ENCODE peak calls at places on chromosomes 6 and 20, in six cellular contexts. N, I, S, X, Y and J are unnamed samples.

GRCh38 chr6:97292671-97293070 is 9.7 kb upstream of the MMS22L start:
- DNase-seq in N (no peak), I (no peak), S (no peak), X (no peak), Y (no peak), J (no peak)

GRCh38 chr6:136317023-136317649 is 27.5 kb upstream of the BCLAF1 start:
- DNase-seq in N (no peak), I (peak; percentile 62), S (peak; percentile 53), X (peak; percentile 64), Y (peak; percentile 4), J (peak; percentile 43)

GRCh38 chr20:54433653-54434052 is 41.7 kb upstream of the DOK5 start:
- DNase-seq in N (no peak), I (no peak), S (no peak), X (no peak), Y (no peak), J (no peak)

GRCh38 chr6:111662794-111663231 is 57.1 kb upstream of the TRAF3IP2 start:
- DNase-seq in N (no peak), I (no peak), S (peak; percentile 67), X (no peak), Y (no peak), J (no peak)

GRCh38 chr6:52019092-52019491 is 68.3 kb downstream of the PKHD1 start:
- DNase-seq in N (no peak), I (no peak), S (no peak), X (no peak), Y (no peak), J (no peak)

GRCh38 chr20:48102076-48102787 is 317.0 kb upstream of the SULF2 start:
- DNase-seq in N (no peak), I (no peak), S (peak; percentile 15), X (no peak), Y (no peak), J (no peak)

GRCh38 chr6:87333591-87334181 is 4.6 kb upstream of the GJB7 start:
- DNase-seq in N (no peak), I (no peak), S (no peak), X (no peak), Y (no peak), J (peak; percentile 48)

GRCh38 chr6:110064744-110065524 is 86.8 kb downstream of the GPR6 start:
- DNase-seq in N (no peak), I (no peak), S (no peak), X (no peak), Y (no peak), J (no peak)

GRCh38 chr20:51497542-51498467 is 44.7 kb downstream of the NFATC2 start:
- DNase-seq in N (no peak), I (no peak), S (no peak), X (no peak), Y (peak; percentile 26), J (peak; percentile 81)

GRCh38 chr6:160781298-160781697 is 79.3 kb downstream of the PLG start:
- DNase-seq in N (no peak), I (no peak), S (no peak), X (no peak), Y (no peak), J (no peak)

GRCh38 chr20:35166242-35166830 is 5.5 kb upstream of the PROCR start:
- DNase-seq in N (peak; percentile 62), I (no peak), S (peak; percentile 80), X (no peak), Y (no peak), J (peak; percentile 28)

GRCh38 chr6:127077886-127078285 is 40.6 kb upstream of the RSPO3 start:
- DNase-seq in N (no peak), I (no peak), S (no peak), X (no peak), Y (no peak), J (no peak)

GRCh38 chr6:147758305-147758704 is 249.8 kb downstream of the SAMD5 start:
- DNase-seq in N (no peak), I (no peak), S (no peak), X (no peak), Y (no peak), J (no peak)

GRCh38 chr6:106132153-106132698 is 46.1 kb downstream of the PRDM1 start:
- DNase-seq in N (no peak), I (no peak), S (no peak), X (no peak), Y (no peak), J (no peak)

GRCh38 chr6:112037783-112038216 is 16.1 kb upstream of the CCN6 start:
- DNase-seq in N (no peak), I (no peak), S (no peak), X (no peak), Y (no peak), J (no peak)

GRCh38 chr6:122207794-122208193 is 191.7 kb upstream of the HSF2 start:
- DNase-seq in N (no peak), I (no peak), S (no peak), X (no peak), Y (no peak), J (no peak)

GRCh38 chr20:31842471-31843157 is 2.8 kb downstream of the FOXS1 start:
- DNase-seq in N (no peak), I (no peak), S (peak; percentile 58), X (no peak), Y (no peak), J (no peak)

GRCh38 chr6:5422321-5422915 is 161.1 kb downstream of the FARS2 start:
- DNase-seq in N (peak; percentile 57), I (peak; percentile 34), S (peak; percentile 36), X (no peak), Y (no peak), J (no peak)

GRCh38 chr6:67679566-67680296 is 955.4 kb upstream of the ADGRB3 start:
- DNase-seq in N (no peak), I (no peak), S (no peak), X (no peak), Y (no peak), J (no peak)

GRCh38 chr6:106805771-106806170 is 168.8 kb downstream of the CD24 start:
- DNase-seq in N (no peak), I (no peak), S (no peak), X (no peak), Y (no peak), J (no peak)

GRCh38 chr20:50837532-50838321 is 42.9 kb downstream of the BCAS4 start:
- DNase-seq in N (no peak), I (no peak), S (no peak), X (peak; percentile 78), Y (no peak), J (no peak)

GRCh38 chr6:113211185-113211584 is 646.0 kb upstream of the MARCKS start:
- DNase-seq in N (no peak), I (no peak), S (no peak), X (no peak), Y (no peak), J (no peak)

GRCh38 chr20:9565910-9566550 is 51.6 kb downstream of the LAMP5 start:
- DNase-seq in N (no peak), I (no peak), S (no peak), X (no peak), Y (no peak), J (no peak)

GRCh38 chr6:132140150-132140549 is 189.0 kb upstream of the CCN2 start:
- DNase-seq in N (no peak), I (no peak), S (no peak), X (no peak), Y (no peak), J (no peak)

DNA sequence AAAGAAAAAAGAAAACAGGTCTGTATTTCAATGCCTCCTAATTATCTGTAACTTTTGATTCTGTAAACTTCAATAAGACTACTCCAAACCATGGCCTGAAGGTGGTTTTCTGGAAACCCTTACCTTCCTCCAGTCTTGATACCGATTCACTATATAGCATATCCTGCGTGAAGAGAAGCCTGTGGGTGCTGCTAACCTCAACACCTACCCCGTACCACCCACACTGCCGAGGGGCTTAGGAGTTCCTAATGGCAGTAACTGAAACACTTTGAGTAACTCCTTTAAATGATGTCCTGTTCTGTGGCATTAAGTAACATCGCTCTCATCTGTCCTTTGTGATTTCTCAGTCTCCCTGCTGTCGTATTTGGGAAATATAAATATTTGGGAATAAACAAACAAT is 104.5 kb upstream of the CARMIL1 start:
- DNase-seq in N (no peak), I (no peak), S (no peak), X (no peak), Y (no peak), J (no peak)
- H3K27ac ChIP-seq in N (no peak overlapping the region), I (no peak overlapping the region), S (peak overlapping the region; percentile 96), X (no peak overlapping the region), Y (no peak overlapping the region), J (no peak overlapping the region)

DNA sequence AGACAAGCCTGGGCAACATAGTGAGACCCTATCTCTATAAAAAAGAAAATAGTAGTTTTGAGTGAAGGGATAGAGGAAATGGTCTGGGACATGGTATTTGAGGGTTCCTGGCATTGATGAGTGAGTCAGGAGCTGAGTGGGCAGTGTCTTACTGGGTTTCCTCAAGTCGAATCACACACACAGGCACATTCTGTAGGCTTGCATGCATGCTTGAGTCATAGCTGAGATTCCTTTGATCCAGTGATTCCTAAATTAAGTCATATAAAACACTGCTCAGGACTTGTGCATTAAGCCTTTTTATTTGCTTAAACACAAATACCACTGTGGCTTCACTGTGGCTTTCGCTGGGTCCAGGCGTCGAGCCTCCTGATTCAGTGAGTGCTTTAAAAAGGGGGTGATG is 71.8 kb upstream of the TMEM181 start:
- DNase-seq in N (no peak), I (no peak), S (no peak), X (no peak), Y (no peak), J (no peak)
- TF ChIP-seq GABPA in N (no peak), I (no peak), S (no peak), X (no peak), Y (no peak), J (no peak)

DNA sequence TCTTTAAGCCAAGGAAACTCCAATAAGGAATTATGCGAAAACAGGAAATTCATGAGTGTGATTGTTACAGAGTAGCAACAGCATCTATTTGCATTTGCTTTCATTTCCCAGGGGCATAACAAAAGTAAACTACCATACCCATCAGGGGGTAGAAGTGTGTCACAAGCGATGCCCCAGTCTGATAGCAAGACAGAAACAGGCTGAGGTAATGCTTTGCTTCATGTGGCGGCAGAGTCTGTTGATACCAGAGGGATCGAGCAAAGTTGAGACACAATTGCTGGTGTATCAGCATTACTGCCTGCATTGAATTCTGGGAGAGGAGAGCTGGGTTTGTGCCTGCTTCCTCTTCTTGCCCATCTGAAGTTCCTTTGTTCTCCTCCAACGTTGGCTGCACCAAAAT is 51.2 kb upstream of the LYRM2 start:
- DNase-seq in N (no peak), I (no peak), S (no peak), X (no peak), Y (no peak), J (peak; percentile 80)
- TF ChIP-seq POLR2AphosphoS5 in N (no peak), I (no peak), S (no peak), X (no peak), Y (no peak), J (no peak)

DNA sequence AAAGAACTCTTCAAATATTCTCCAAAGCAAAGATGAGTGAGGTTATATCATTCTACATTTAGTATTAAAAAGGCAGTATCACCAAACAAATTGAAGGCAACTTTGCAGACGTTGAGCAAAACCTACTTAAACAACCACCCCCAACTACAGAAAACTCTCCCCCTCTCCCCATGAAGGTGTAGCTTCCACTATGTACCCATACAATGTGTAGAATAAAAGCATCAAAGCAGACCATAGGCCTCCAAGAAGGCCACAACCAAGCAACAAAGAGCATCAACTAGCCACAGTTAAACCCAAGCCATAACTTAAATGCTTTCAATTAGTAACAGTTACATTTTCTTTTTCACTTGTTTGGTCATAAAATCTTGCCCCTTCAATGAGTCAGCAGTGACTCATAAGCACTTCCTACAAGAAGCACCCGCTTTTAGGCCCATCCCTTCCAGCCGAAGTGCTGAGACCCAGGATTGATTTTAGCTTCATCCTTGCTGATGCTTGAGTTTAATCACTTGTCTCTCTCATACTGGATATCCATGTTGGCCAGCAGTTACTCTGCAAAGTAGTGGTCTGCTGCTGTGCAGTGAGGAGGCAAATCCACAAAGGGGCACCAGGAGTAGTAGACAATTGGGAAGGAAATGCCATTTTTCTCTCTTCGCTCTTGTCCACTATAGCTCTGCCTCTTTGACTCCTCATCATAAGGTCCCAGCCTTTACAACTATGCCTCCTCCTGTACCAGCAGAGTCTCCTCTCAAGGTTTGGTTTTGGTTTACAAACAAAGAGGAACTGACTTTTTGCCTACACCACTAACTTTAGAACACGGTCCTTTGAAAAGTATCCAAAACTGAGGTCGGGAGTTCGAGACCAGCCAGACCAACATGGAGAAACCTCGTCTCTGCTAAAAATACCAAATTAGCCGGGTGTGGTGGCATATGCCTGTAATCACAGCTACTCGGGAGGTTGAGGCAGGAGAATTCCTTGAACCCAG is 8.4 kb upstream of the NUP153 start:
- DNase-seq in N (no peak), I (no peak), S (no peak), X (peak; percentile 73), Y (no peak), J (peak; percentile 21)
- H3K27ac ChIP-seq in N (no peak overlapping the region), I (no peak overlapping the region), S (peak overlapping the region; percentile 82), X (peak overlapping the region; percentile 88), Y (no peak overlapping the region), J (no peak overlapping the region)